ENCODE peak calls at places on chromosomes 11 and 22, in four cellular contexts. M is K562, S is GM12878, A is HepG2. O is an unnamed sample.

GRCh38 chr11:84780689-84781293 is 846.4 kb downstream of the DLG2 start:
- DNase-seq in A (peak; percentile 6), M (no peak), S (no peak), O (no peak)

GRCh38 chr22:31177420-31178162 is 17.6 kb downstream of the RNF185 start:
- DNase-seq in S (no peak), A (no peak), M (no peak), O (no peak)

GRCh38 chr11:15769203-15769602 is 587.1 kb downstream of the SOX6 start:
- DNase-seq in M (no peak), S (no peak), A (no peak), O (no peak)

GRCh38 chr22:18111759-18112330 is 1.2 kb downstream of the TUBA8 start:
- DNase-seq in A (no peak), M (no peak), S (no peak), O (no peak)

GRCh38 chr11:75905434-75905833 is 90.4 kb downstream of the UVRAG start:
- DNase-seq in S (no peak), M (no peak), A (no peak), O (no peak)

GRCh38 chr11:117759305-117759704 is 37.7 kb downstream of the DSCAML1 start:
- DNase-seq in S (no peak), A (no peak), M (no peak), O (peak; percentile 29)

GRCh38 chr11:128334311-128335044 is 252.9 kb downstream of the ETS1 start:
- DNase-seq in A (peak; percentile 79), S (no peak), M (no peak), O (no peak)

GRCh38 chr22:48955351-48956311 is 872.0 kb downstream of the BRD1 start:
- DNase-seq in S (no peak), A (no peak), M (no peak), O (no peak)

DNA sequence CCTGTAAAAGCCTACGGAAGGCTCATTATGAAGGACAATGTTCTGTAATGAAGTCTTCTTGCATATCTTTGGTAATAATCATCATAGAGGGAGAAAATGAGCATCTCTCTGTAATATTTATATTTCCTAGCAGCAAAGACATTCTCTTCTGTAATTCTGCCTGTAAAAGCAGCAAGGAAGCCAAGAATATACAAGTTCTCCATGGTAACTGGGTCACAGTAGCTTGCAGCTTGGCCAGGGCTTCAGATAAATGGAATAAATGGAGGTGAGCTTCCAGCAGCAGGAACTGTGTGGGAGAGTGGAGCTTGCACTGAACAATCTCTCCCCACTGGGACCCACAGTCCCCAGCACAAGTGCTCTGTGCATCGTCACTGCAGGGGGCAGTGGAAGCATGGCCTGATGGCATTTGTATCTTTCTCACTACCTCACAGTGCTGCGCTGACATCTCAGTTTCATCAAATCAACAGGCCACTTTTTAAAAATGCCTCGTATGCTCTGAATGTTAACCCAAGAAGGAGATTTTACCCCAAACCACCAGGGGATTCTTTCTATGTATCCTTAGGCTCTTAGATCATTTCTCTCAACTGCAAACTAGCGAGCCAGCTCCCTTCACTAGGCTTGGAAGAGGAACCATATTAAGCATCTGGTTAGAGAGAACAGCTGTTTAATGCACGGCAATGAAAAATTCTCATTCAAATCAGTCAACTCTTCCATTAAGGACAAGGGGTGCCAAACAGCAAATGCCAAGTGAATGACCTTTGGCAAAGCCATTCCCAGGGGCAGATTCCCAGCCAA is 1059.7 kb downstream of the OPCML start:
- DNase-seq in A (no peak), S (no peak), M (no peak), O (no peak)
- TF ChIP-seq CREB1 in A (no peak), S (no peak), M (no peak), O (no peak)

GRCh38 chr11:44978961-44979331 is 28.3 kb upstream of the TP53I11 start:
- DNase-seq in A (peak; percentile 35), S (no peak), M (no peak), O (no peak)
- TF ChIP-seq NR2C2 in A (no peak), S (no peak), M (no peak), O (no peak)

DNA sequence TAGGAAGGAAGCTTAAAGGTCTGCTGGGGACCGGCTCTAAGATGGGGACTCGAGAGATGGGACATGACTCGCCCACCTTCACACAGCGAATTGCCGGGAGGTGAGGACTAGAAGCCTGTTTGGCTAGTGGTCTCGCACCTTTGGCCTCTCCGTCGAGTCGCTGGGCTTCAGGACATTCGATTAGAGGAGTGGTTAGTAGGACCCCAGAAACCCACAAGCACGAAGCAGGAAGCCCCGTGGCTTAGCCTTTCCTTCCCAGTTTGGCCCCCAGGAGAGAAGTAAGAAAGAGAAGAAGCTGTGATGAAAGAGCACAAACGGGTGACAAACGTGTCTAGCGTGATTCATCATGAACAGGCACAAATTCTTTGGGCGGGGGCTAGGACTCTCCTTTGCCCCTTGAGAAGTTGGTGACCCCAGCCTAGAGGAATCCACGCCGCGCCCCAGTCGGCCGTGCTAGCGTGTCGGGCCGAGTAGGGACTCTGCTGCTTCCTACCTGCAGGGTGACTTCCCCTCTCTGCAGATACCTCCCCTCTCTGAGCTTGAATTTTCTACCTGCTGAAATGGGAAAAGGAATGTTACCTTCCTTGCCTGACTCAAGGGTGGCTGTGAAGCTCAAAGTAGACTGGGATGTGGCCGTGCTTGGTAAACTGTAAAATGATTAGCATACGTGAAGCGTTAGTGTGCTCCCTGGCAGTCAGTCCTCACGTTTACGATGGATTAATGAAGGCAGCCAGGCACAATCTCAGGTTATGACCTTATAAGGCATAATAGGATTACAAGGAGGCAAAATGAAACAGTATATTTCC is 1.1 kb upstream of the ADM start:
- DNase-seq in A (peak; percentile 44), M (peak; percentile 12), S (no peak), O (peak; percentile 45)
- TF ChIP-seq CREB1 in A (no peak), M (no peak), S (no peak), O (no peak)

DNA sequence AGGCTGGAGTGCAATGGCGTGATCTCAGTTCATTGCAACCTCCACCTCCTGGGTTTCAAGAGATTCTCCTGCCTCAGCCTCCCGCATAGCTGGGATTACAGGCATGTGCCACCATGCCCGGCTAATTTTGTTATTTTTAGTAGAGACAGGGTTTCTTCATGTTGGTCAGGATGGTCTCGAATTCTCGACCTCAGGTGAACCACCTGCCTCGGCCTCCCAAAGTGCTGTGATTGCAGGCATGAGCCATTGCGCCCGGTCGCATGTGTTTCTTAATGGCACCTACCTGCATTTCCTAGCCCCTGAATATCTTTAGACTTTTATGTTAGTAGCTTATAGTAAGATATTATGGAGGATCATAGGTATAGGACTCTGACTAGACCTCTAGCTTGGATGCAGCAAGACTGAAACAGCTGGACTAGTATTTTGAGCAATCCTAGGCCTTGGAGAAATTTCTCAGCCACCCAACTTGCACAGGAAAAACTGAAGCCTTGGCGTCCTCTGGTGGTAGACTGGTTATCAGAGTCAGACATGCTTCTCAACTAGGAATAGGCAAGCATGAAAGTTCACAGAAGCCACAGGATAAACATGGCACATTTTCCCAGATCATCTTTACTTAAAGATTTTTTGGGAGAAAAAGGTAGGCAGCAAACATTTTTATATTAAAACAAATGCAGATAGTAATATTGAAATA is 22.7 kb upstream of the C1QTNF4 start:
- DNase-seq in A (peak; percentile 58), S (no peak), M (peak; percentile 55), O (peak; percentile 56)
- TF ChIP-seq NR2C2 in A (no peak), S (no peak), M (no peak), O (no peak)

GRCh38 chr11:100785148-100785983 is 98.3 kb downstream of the ARHGAP42 start:
- DNase-seq in A (peak; percentile 27), S (no peak), M (no peak), O (no peak)
- TF ChIP-seq CREB1 in A (no peak), S (no peak), M (no peak), O (no peak)

GRCh38 chr22:50070366-50070765 is 12.3 kb upstream of the TTLL8 start:
- DNase-seq in S (no peak), M (no peak), A (no peak), O (no peak)
- TF ChIP-seq NR2C2 in S (no peak), M (no peak), A (no peak), O (no peak)

GRCh38 chr11:61775606-61776554 is 16.5 kb downstream of the TMEM258 start:
- DNase-seq in A (no peak), S (no peak), M (no peak), O (no peak)

GRCh38 chr11:61775106-61775505 is 17.3 kb downstream of the TMEM258 start:
- DNase-seq in S (no peak), M (no peak), A (no peak), O (no peak)

GRCh38 chr11:61778357-61778886 is 14.0 kb downstream of the TMEM258 start:
- DNase-seq in A (no peak), S (no peak), M (no peak), O (no peak)

GRCh38 chr11:61777234-61778090 is 14.9 kb downstream of the TMEM258 start:
- DNase-seq in S (no peak), M (peak; percentile 68), A (no peak), O (peak; percentile 83)

GRCh38 chr11:61776561-61777075 is 15.8 kb downstream of the TMEM258 start:
- DNase-seq in S (no peak), M (peak; percentile 90), A (peak; percentile 59), O (peak; percentile 84)
- TF ChIP-seq CREB1 in S (no peak), M (no peak), A (no peak), O (no peak)

DNA sequence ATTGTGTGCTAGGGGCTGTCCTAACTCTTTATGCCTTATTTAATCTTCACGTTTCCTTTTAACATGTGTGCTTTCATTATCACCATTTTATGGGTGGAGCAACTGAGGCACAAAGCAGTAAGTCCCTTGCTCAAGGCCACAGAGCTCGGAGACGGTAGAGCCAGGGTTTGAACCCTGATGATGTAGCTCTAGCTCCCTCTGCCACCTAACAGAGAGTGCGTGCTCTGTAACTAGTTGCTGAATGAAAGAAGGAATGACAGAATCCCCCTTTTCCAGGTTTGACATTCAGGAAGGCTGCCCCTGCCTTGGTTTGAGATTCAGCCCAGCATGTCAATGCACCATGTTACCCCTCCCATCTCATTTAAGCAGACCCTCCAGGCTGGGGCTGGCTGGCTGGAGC is 193.3 kb upstream of the NAV2 start:
- DNase-seq in S (no peak), M (no peak), A (no peak), O (no peak)
- TF ChIP-seq NR2C2 in S (no peak), M (no peak), A (no peak), O (no peak)

DNA sequence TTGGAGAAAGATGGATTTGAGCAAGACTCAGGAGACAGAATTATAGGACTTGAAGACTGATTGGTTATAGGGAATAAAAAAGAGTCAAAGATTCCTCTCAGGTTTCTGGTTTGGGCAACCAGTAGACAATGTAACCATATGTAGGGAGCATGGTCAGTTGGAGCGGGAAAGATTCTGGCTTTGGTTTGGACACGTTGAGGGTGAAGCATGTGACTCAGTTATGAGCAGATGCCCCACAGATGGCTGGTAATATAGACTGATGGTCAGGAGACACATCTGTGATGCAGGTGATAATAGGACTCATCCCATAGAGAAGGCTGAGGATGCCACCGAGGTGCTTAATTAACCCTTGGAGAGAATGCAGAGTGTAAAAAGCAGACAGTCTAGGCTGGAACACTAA is 132.1 kb downstream of the CD44 start:
- DNase-seq in M (no peak), S (no peak), A (no peak), O (no peak)
- TF ChIP-seq CREB1 in M (no peak), S (no peak), A (no peak), O (no peak)